ENCODE peak calls at places on chromosomes 5 and 9, in eight cellular contexts. B is skeletal muscle cell; O is GM10248; X is stromal cell of bone marrow; S is activated CD4-positive, CD25-positive, alpha-beta regulatory T cell; M is G401; H is HepG2; Y is NCI-H1092. U is an unnamed sample.

GRCh38 chr9:128818839-128819715 is 777 bp downstream of the ENDOG start:
- DNase-seq in B (no peak), O (peak; percentile 55), X (no peak), S (peak; percentile 34), M (peak; percentile 35), H (no peak), Y (peak; percentile 18), U (no peak)

GRCh38 chr5:80082731-80083114 is 47.6 kb downstream of the THBS4 start:
- DNase-seq in B (peak; percentile 42), O (peak; percentile 67), X (peak; percentile 69), S (peak; percentile 18), M (peak; percentile 41), H (no peak), Y (peak; percentile 72), U (peak; percentile 87)

GRCh38 chr9:122463828-122464632 is 13.7 kb downstream of the OR1J1 start:
- DNase-seq in B (no peak), O (no peak), X (no peak), S (no peak), M (no peak), H (peak; percentile 69), Y (no peak), U (no peak)

GRCh38 chr5:52999357-52999949 is 10.3 kb downstream of the ITGA2 start:
- DNase-seq in B (peak; percentile 79), O (no peak), X (no peak), S (no peak), M (no peak), H (no peak), Y (no peak), U (no peak)

GRCh38 chr5:68489556-68489955 is 274.0 kb downstream of the PIK3R1 start:
- DNase-seq in B (no peak), O (no peak), X (no peak), S (no peak), M (no peak), H (no peak), Y (no peak), U (no peak)

GRCh38 chr9:95887926-95888497 is 12.5 kb downstream of the ERCC6L2 start:
- DNase-seq in B (no peak), O (no peak), X (no peak), S (no peak), M (no peak), H (no peak), Y (no peak), U (no peak)

GRCh38 chr5:178244566-178244965 is 12.0 kb upstream of the PHYKPL start:
- DNase-seq in B (peak; percentile 25), O (no peak), X (no peak), S (no peak), M (no peak), H (no peak), Y (no peak), U (no peak)

GRCh38 chr9:34398875-34399274 is 22.2 kb upstream of the MYORG start:
- DNase-seq in B (no peak), O (no peak), X (no peak), S (no peak), M (no peak), H (no peak), Y (no peak), U (no peak)

GRCh38 chr9:106916491-106917235 is 53.7 kb downstream of the ZNF462 start:
- DNase-seq in B (peak; percentile 51), O (no peak), X (no peak), S (no peak), M (peak; percentile 37), H (peak; percentile 23), Y (no peak), U (peak; percentile 71)

GRCh38 chr5:149420509-149421371 is 41.6 kb upstream of the IL17B start:
- DNase-seq in B (no peak), O (no peak), X (no peak), S (no peak), M (no peak), H (no peak), Y (no peak), U (peak; percentile 88)

GRCh38 chr9:121619989-121620673 is 31.3 kb upstream of the DAB2IP start:
- DNase-seq in B (no peak), O (no peak), X (no peak), S (no peak), M (no peak), H (no peak), Y (no peak), U (no peak)

GRCh38 chr9:31304576-31304975 is 1079.9 kb upstream of the ACO1 start:
- DNase-seq in B (peak; percentile 69), O (no peak), X (peak; percentile 15), S (no peak), M (no peak), H (no peak), Y (no peak), U (no peak)

GRCh38 chr9:73050062-73050814 is 97.4 kb upstream of the ALDH1A1 start:
- DNase-seq in B (no peak), O (no peak), X (no peak), S (no peak), M (no peak), H (no peak), Y (no peak), U (no peak)

GRCh38 chr5:72561407-72561972 is 54.3 kb upstream of the ZNF366 start:
- DNase-seq in B (no peak), O (no peak), X (no peak), S (no peak), M (no peak), H (no peak), Y (no peak), U (no peak)

GRCh38 chr9:95088421-95089161 is 228.9 kb downstream of the FANCC start:
- DNase-seq in B (no peak), O (no peak), X (no peak), S (no peak), M (no peak), H (no peak), Y (no peak), U (peak; percentile 68)

GRCh38 chr5:119356384-119357188 is 767 bp downstream of the TNFAIP8 start:
- DNase-seq in B (no peak), O (no peak), X (no peak), S (no peak), M (no peak), H (no peak), Y (no peak), U (no peak)

GRCh38 chr9:137175345-137175961 is 3.6 kb upstream of the TMEM210 start:
- DNase-seq in B (no peak), O (no peak), X (no peak), S (no peak), M (no peak), H (no peak), Y (no peak), U (no peak)

GRCh38 chr5:175797521-175798038 is 73.8 kb upstream of the CPLX2 start:
- DNase-seq in B (no peak), O (no peak), X (no peak), S (no peak), M (peak; percentile 85), H (peak; percentile 40), Y (peak; percentile 57), U (no peak)

GRCh38 chr5:194603-195209 is 3.4 kb downstream of the LRRC14B start:
- DNase-seq in B (no peak), O (no peak), X (no peak), S (no peak), M (no peak), H (no peak), Y (no peak), U (peak; percentile 56)

GRCh38 chr5:9621379-9621903 is 8.7 kb downstream of the TAS2R1 start:
- DNase-seq in B (peak; percentile 21), O (no peak), X (peak; percentile 28), S (no peak), M (no peak), H (no peak), Y (no peak), U (no peak)

GRCh38 chr5:28808967-28809810 is 1770.8 kb upstream of the CDH9 start:
- DNase-seq in B (no peak), O (peak; percentile 3), X (no peak), S (no peak), M (no peak), H (no peak), Y (no peak), U (no peak)

GRCh38 chr5:148776780-148777179 is 49.6 kb upstream of the ADRB2 start:
- DNase-seq in B (peak; percentile 56), O (no peak), X (peak; percentile 77), S (no peak), M (no peak), H (no peak), Y (no peak), U (no peak)

GRCh38 chr5:79697222-79698164 is 7.9 kb downstream of the CMYA5 start:
- DNase-seq in B (no peak), O (peak; percentile 22), X (no peak), S (no peak), M (no peak), H (no peak), Y (no peak), U (no peak)

GRCh38 chr5:169716287-169716686 is 79.2 kb downstream of the DOCK2 start:
- DNase-seq in B (peak; percentile 49), O (no peak), X (peak; percentile 48), S (no peak), M (no peak), H (no peak), Y (no peak), U (no peak)

GRCh38 chr5:73565969-73566547 is 515 bp downstream of the UTP15 start:
- DNase-seq in B (no peak), O (no peak), X (no peak), S (no peak), M (no peak), H (no peak), Y (no peak), U (no peak)

GRCh38 chr9:98074119-98074990 is 17.8 kb downstream of the NANS start:
- DNase-seq in B (no peak), O (peak; percentile 77), X (peak; percentile 33), S (peak; percentile 22), M (peak; percentile 71), H (peak; percentile 36), Y (peak; percentile 26), U (no peak)

GRCh38 chr5:88803309-88803708 is 79.7 kb downstream of the MEF2C start:
- DNase-seq in B (no peak), O (no peak), X (no peak), S (no peak), M (no peak), H (no peak), Y (no peak), U (no peak)

GRCh38 chr5:102223542-102224444 is 72.3 kb downstream of the SLCO4C1 start:
- DNase-seq in B (no peak), O (peak; percentile 18), X (peak; percentile 7), S (no peak), M (peak; percentile 7), H (peak; percentile 68), Y (peak; percentile 4), U (no peak)

GRCh38 chr5:141330299-141331080 is at the start of gene PCDHGA1:
- DNase-seq in B (no peak), O (peak; percentile 45), X (no peak), S (no peak), M (peak; percentile 14), H (peak; percentile 51), Y (no peak), U (no peak)

GRCh38 chr5:137735531-137736284 is at the start of gene KLHL3:
- DNase-seq in B (no peak), O (peak; percentile 58), X (no peak), S (peak; percentile 5), M (peak; percentile 95), H (peak; percentile 13), Y (peak; percentile 11), U (no peak)

GRCh38 chr5:133664422-133664821 is 52.1 kb upstream of the FSTL4 start:
- DNase-seq in B (peak; percentile 49), O (no peak), X (peak; percentile 32), S (no peak), M (no peak), H (no peak), Y (no peak), U (no peak)

GRCh38 chr5:121384359-121384758 is 467.3 kb upstream of the FTMT start:
- DNase-seq in B (no peak), O (no peak), X (no peak), S (no peak), M (no peak), H (no peak), Y (no peak), U (no peak)

GRCh38 chr9:103364753-103365152 is 369.6 kb downstream of the CYLC2 start:
- DNase-seq in B (peak; percentile 85), O (no peak), X (peak; percentile 52), S (no peak), M (no peak), H (no peak), Y (no peak), U (no peak)